ENCODE peak calls at places on chromosomes 12 and 14, in nine cellular contexts. One of them, this sample, is unnamed.

GRCh38 chr12:9002335-9002734 is 13.0 kb downstream of the KLRG1 start:
- DNase-seq in GM19239: no peak
- DNase-seq in GM12865: no peak
- DNase-seq in HTR-8/SVneo: no peak
- DNase-seq in NCI-H1092 treated with DMSO at 0.1 percent for 48 hours: no peak
- DNase-seq in stimulated activated CD8-positive, alpha-beta memory T cell treated with anti-CD3 and anti-CD28 coated beads, Interleukin-2, amount 100 ng/mL, for 1 hour: no peak
- DNase-seq in activated T-cell treated with anti-CD3 and anti-CD28 coated beads, Interleukin-2, amount 50 U/mL, for 4 hours: no peak
- DNase-seq in neural progenitor cell: no peak
- DNase-seq in GM20000: no peak
- DNase-seq in this sample: no peak

GRCh38 chr14:103385994-103386491 is 828 bp downstream of the MARK3 start:
- DNase-seq in GM19239: no peak
- DNase-seq in GM12865: peak
- DNase-seq in HTR-8/SVneo: no peak
- DNase-seq in NCI-H1092 treated with DMSO at 0.1 percent for 48 hours: peak
- DNase-seq in stimulated activated CD8-positive, alpha-beta memory T cell treated with anti-CD3 and anti-CD28 coated beads, Interleukin-2, amount 100 ng/mL, for 1 hour: no peak
- DNase-seq in activated T-cell treated with anti-CD3 and anti-CD28 coated beads, Interleukin-2, amount 50 U/mL, for 4 hours: peak
- DNase-seq in neural progenitor cell: peak
- DNase-seq in GM20000: no peak
- DNase-seq in this sample: peak

GRCh38 chr14:105019861-105020814 is 745 bp downstream of the CDCA4 start:
- DNase-seq in GM19239: no peak
- DNase-seq in GM12865: peak
- DNase-seq in HTR-8/SVneo: no peak
- DNase-seq in NCI-H1092 treated with DMSO at 0.1 percent for 48 hours: peak
- DNase-seq in stimulated activated CD8-positive, alpha-beta memory T cell treated with anti-CD3 and anti-CD28 coated beads, Interleukin-2, amount 100 ng/mL, for 1 hour: peak
- DNase-seq in activated T-cell treated with anti-CD3 and anti-CD28 coated beads, Interleukin-2, amount 50 U/mL, for 4 hours: peak
- DNase-seq in neural progenitor cell: peak
- DNase-seq in GM20000: peak
- DNase-seq in this sample: peak

GRCh38 chr12:57896437-57897201 is 44.7 kb upstream of the ATP23 start:
- DNase-seq in GM19239: no peak
- DNase-seq in GM12865: peak
- DNase-seq in HTR-8/SVneo: peak
- DNase-seq in NCI-H1092 treated with DMSO at 0.1 percent for 48 hours: peak
- DNase-seq in stimulated activated CD8-positive, alpha-beta memory T cell treated with anti-CD3 and anti-CD28 coated beads, Interleukin-2, amount 100 ng/mL, for 1 hour: no peak
- DNase-seq in activated T-cell treated with anti-CD3 and anti-CD28 coated beads, Interleukin-2, amount 50 U/mL, for 4 hours: peak
- DNase-seq in neural progenitor cell: peak
- DNase-seq in GM20000: no peak
- DNase-seq in this sample: peak

GRCh38 chr12:118402251-118402650 is 25.9 kb downstream of the SUDS3 start:
- DNase-seq in GM19239: no peak
- DNase-seq in GM12865: no peak
- DNase-seq in HTR-8/SVneo: no peak
- DNase-seq in NCI-H1092 treated with DMSO at 0.1 percent for 48 hours: no peak
- DNase-seq in stimulated activated CD8-positive, alpha-beta memory T cell treated with anti-CD3 and anti-CD28 coated beads, Interleukin-2, amount 100 ng/mL, for 1 hour: no peak
- DNase-seq in activated T-cell treated with anti-CD3 and anti-CD28 coated beads, Interleukin-2, amount 50 U/mL, for 4 hours: no peak
- DNase-seq in neural progenitor cell: no peak
- DNase-seq in GM20000: no peak
- DNase-seq in this sample: peak

GRCh38 chr12:57875753-57876547 is 29.4 kb upstream of the CTDSP2 start:
- DNase-seq in GM19239: no peak
- DNase-seq in GM12865: no peak
- DNase-seq in HTR-8/SVneo: no peak
- DNase-seq in NCI-H1092 treated with DMSO at 0.1 percent for 48 hours: no peak
- DNase-seq in stimulated activated CD8-positive, alpha-beta memory T cell treated with anti-CD3 and anti-CD28 coated beads, Interleukin-2, amount 100 ng/mL, for 1 hour: no peak
- DNase-seq in activated T-cell treated with anti-CD3 and anti-CD28 coated beads, Interleukin-2, amount 50 U/mL, for 4 hours: no peak
- DNase-seq in neural progenitor cell: no peak
- DNase-seq in GM20000: no peak
- DNase-seq in this sample: no peak

GRCh38 chr12:106455100-106455499 is 97.6 kb downstream of the POLR3B start:
- DNase-seq in GM19239: no peak
- DNase-seq in GM12865: peak
- DNase-seq in HTR-8/SVneo: no peak
- DNase-seq in NCI-H1092 treated with DMSO at 0.1 percent for 48 hours: no peak
- DNase-seq in stimulated activated CD8-positive, alpha-beta memory T cell treated with anti-CD3 and anti-CD28 coated beads, Interleukin-2, amount 100 ng/mL, for 1 hour: no peak
- DNase-seq in activated T-cell treated with anti-CD3 and anti-CD28 coated beads, Interleukin-2, amount 50 U/mL, for 4 hours: no peak
- DNase-seq in neural progenitor cell: no peak
- DNase-seq in GM20000: peak
- DNase-seq in this sample: no peak

GRCh38 chr14:105368032-105368417 is 30.3 kb upstream of the TEX22 start:
- DNase-seq in GM19239: no peak
- DNase-seq in GM12865: no peak
- DNase-seq in HTR-8/SVneo: no peak
- DNase-seq in NCI-H1092 treated with DMSO at 0.1 percent for 48 hours: no peak
- DNase-seq in stimulated activated CD8-positive, alpha-beta memory T cell treated with anti-CD3 and anti-CD28 coated beads, Interleukin-2, amount 100 ng/mL, for 1 hour: no peak
- DNase-seq in activated T-cell treated with anti-CD3 and anti-CD28 coated beads, Interleukin-2, amount 50 U/mL, for 4 hours: no peak
- DNase-seq in neural progenitor cell: no peak
- DNase-seq in GM20000: no peak
- DNase-seq in this sample: no peak

GRCh38 chr12:123149088-123149827 is 1.6 kb downstream of the PITPNM2 start:
- DNase-seq in GM19239: no peak
- DNase-seq in GM12865: no peak
- DNase-seq in HTR-8/SVneo: no peak
- DNase-seq in NCI-H1092 treated with DMSO at 0.1 percent for 48 hours: no peak
- DNase-seq in stimulated activated CD8-positive, alpha-beta memory T cell treated with anti-CD3 and anti-CD28 coated beads, Interleukin-2, amount 100 ng/mL, for 1 hour: no peak
- DNase-seq in activated T-cell treated with anti-CD3 and anti-CD28 coated beads, Interleukin-2, amount 50 U/mL, for 4 hours: no peak
- DNase-seq in neural progenitor cell: no peak
- DNase-seq in GM20000: no peak
- DNase-seq in this sample: peak

GRCh38 chr14:104683653-104684448 is 5.6 kb upstream of the INF2 start:
- DNase-seq in GM19239: no peak
- DNase-seq in GM12865: no peak
- DNase-seq in HTR-8/SVneo: no peak
- DNase-seq in NCI-H1092 treated with DMSO at 0.1 percent for 48 hours: no peak
- DNase-seq in stimulated activated CD8-positive, alpha-beta memory T cell treated with anti-CD3 and anti-CD28 coated beads, Interleukin-2, amount 100 ng/mL, for 1 hour: no peak
- DNase-seq in activated T-cell treated with anti-CD3 and anti-CD28 coated beads, Interleukin-2, amount 50 U/mL, for 4 hours: no peak
- DNase-seq in neural progenitor cell: no peak
- DNase-seq in GM20000: no peak
- DNase-seq in this sample: no peak

GRCh38 chr14:71855399-71856036 is 76.7 kb upstream of the RGS6 start:
- DNase-seq in GM19239: peak
- DNase-seq in GM12865: peak
- DNase-seq in HTR-8/SVneo: peak
- DNase-seq in NCI-H1092 treated with DMSO at 0.1 percent for 48 hours: peak
- DNase-seq in stimulated activated CD8-positive, alpha-beta memory T cell treated with anti-CD3 and anti-CD28 coated beads, Interleukin-2, amount 100 ng/mL, for 1 hour: no peak
- DNase-seq in activated T-cell treated with anti-CD3 and anti-CD28 coated beads, Interleukin-2, amount 50 U/mL, for 4 hours: peak
- DNase-seq in neural progenitor cell: peak
- DNase-seq in GM20000: peak
- DNase-seq in this sample: peak

GRCh38 chr12:13167226-13167625 is 29.3 kb upstream of the EMP1 start:
- DNase-seq in GM19239: no peak
- DNase-seq in GM12865: no peak
- DNase-seq in HTR-8/SVneo: no peak
- DNase-seq in NCI-H1092 treated with DMSO at 0.1 percent for 48 hours: no peak
- DNase-seq in stimulated activated CD8-positive, alpha-beta memory T cell treated with anti-CD3 and anti-CD28 coated beads, Interleukin-2, amount 100 ng/mL, for 1 hour: no peak
- DNase-seq in activated T-cell treated with anti-CD3 and anti-CD28 coated beads, Interleukin-2, amount 50 U/mL, for 4 hours: no peak
- DNase-seq in neural progenitor cell: no peak
- DNase-seq in GM20000: no peak
- DNase-seq in this sample: peak

GRCh38 chr12:32270818-32271710 is 128.3 kb upstream of the FGD4 start:
- DNase-seq in GM19239: no peak
- DNase-seq in GM12865: no peak
- DNase-seq in HTR-8/SVneo: no peak
- DNase-seq in NCI-H1092 treated with DMSO at 0.1 percent for 48 hours: no peak
- DNase-seq in stimulated activated CD8-positive, alpha-beta memory T cell treated with anti-CD3 and anti-CD28 coated beads, Interleukin-2, amount 100 ng/mL, for 1 hour: no peak
- DNase-seq in activated T-cell treated with anti-CD3 and anti-CD28 coated beads, Interleukin-2, amount 50 U/mL, for 4 hours: no peak
- DNase-seq in neural progenitor cell: peak
- DNase-seq in GM20000: no peak
- DNase-seq in this sample: peak